ENCODE peak calls at places on chromosome X, in seven cellular contexts. C is T-helper 9 cell; P is RKO; G is astrocyte of the hippocampus; H is nephron progenitor cell; W is natural killer cell treated with Interleukin-12 subunit alpha and Interleukin-12 subunit beta and Interleukin-15 and Interleukin-18, amount 100 ng/mL, for 72 hours; F is T-helper 2 cell. K is an unnamed sample.

GRCh38 chrX:101257448-101258259 is 33.5 kb downstream of the TAF7L start:
- DNase-seq in C (no peak), P (peak), G (peak), H (no peak), W (no peak), F (peak), K (no peak)

GRCh38 chrX:107448625-107449468 is 605 bp upstream of the FRMPD3 start:
- DNase-seq in C (no peak), P (no peak), G (peak), H (peak), W (no peak), F (no peak), K (no peak)

GRCh38 chrX:13151806-13152510 is 107.5 kb upstream of the FAM9C start:
- DNase-seq in C (peak), P (no peak), G (peak), H (no peak), W (no peak), F (peak), K (no peak)

GRCh38 chrX:148629435-148629834 is 129.0 kb downstream of the AFF2 start:
- DNase-seq in C (no peak), P (no peak), G (peak), H (no peak), W (no peak), F (no peak), K (no peak)

GRCh38 chrX:43552166-43552565 is 103.9 kb upstream of the MAOA start:
- DNase-seq in C (no peak), P (no peak), G (no peak), H (no peak), W (no peak), F (no peak), K (no peak)

GRCh38 chrX:69065451-69065850 is 99.8 kb downstream of the PJA1 start:
- DNase-seq in C (no peak), P (no peak), G (peak), H (no peak), W (no peak), F (no peak), K (no peak)

GRCh38 chrX:103405009-103405333 is 28.6 kb downstream of the BEX3 start:
- DNase-seq in C (no peak), P (no peak), G (no peak), H (no peak), W (no peak), F (no peak), K (no peak)

GRCh38 chrX:30150196-30150895 is 65.0 kb upstream of the MAGEB2 start:
- DNase-seq in C (no peak), P (peak), G (no peak), H (no peak), W (no peak), F (peak), K (no peak)

GRCh38 chrX:154805696-154806091 is 409 bp upstream of the MPP1 start:
- DNase-seq in C (no peak), P (no peak), G (peak), H (no peak), W (no peak), F (no peak), K (no peak)

GRCh38 chrX:153776611-153777045 is 4.2 kb upstream of the SRPK3 start:
- DNase-seq in C (no peak), P (no peak), G (no peak), H (no peak), W (no peak), F (no peak), K (no peak)

GRCh38 chrX:151042852-151043251 is 59.7 kb downstream of the HMGB3 start:
- DNase-seq in C (no peak), P (no peak), G (no peak), H (no peak), W (no peak), F (no peak), K (no peak)

GRCh38 chrX:1582686-1583437 is 8.5 kb upstream of the AKAP17A start:
- DNase-seq in C (no peak), P (peak), G (no peak), H (no peak), W (no peak), F (peak), K (peak)

GRCh38 chrX:139156356-139156755 is 374.2 kb upstream of the F9 start:
- DNase-seq in C (no peak), P (no peak), G (peak), H (no peak), W (no peak), F (no peak), K (no peak)

GRCh38 chrX:107450823-107451509 is 1.5 kb downstream of the FRMPD3 start:
- DNase-seq in C (no peak), P (no peak), G (peak), H (peak), W (no peak), F (peak), K (no peak)